ENCODE peak calls at places on chromosomes 7 and 10, in six cellular contexts. O, W, B, E, H and Q are unnamed samples.

GRCh38 chr10:127485153-127485857 is 63.8 kb upstream of the NPS start:
- DNase-seq in H (peak), O (no peak), E (peak), W (peak), B (peak), Q (peak)

GRCh38 chr7:150803161-150803860 is 2.7 kb downstream of the TMEM176A start:
- DNase-seq in B (no peak), W (no peak), O (no peak), E (no peak), H (no peak), Q (no peak)

GRCh38 chr7:158662610-158663427 is 41.8 kb downstream of the NCAPG2 start:
- DNase-seq in B (no peak), O (no peak), H (no peak), E (no peak), W (no peak), Q (no peak)

GRCh38 chr7:28625446-28625845 is 213.1 kb downstream of the CREB5 start:
- DNase-seq in H (no peak), B (no peak), O (no peak), E (no peak), W (no peak), Q (peak)

GRCh38 chr7:96675548-96675947 is 34.1 kb downstream of the SEM1 start:
- DNase-seq in E (no peak), O (no peak), B (no peak), W (no peak), H (no peak), Q (no peak)

GRCh38 chr10:117226813-117227451 is 14.0 kb upstream of the SLC18A2 start:
- DNase-seq in B (peak), O (no peak), H (no peak), E (peak), W (peak), Q (no peak)

GRCh38 chr7:153638821-153639435 is 413.3 kb upstream of the DPP6 start:
- DNase-seq in W (no peak), B (no peak), O (no peak), H (no peak), E (no peak), Q (no peak)

GRCh38 chr7:620052-620451 is 100.4 kb upstream of the PDGFA start:
- DNase-seq in W (no peak), H (no peak), E (peak), O (no peak), B (no peak), Q (peak)

GRCh38 chr10:79112898-79113431 is 44.2 kb downstream of the ZMIZ1 start:
- DNase-seq in B (no peak), E (peak), W (no peak), O (no peak), H (no peak), Q (peak)

GRCh38 chr7:26910221-26910620 is 45.8 kb upstream of the SKAP2 start:
- DNase-seq in O (no peak), E (peak), H (peak), B (no peak), W (peak), Q (peak)

GRCh38 chr7:124201768-124202349 is 169.0 kb upstream of the TMEM229A start:
- DNase-seq in B (no peak), O (peak), E (peak), H (no peak), W (no peak), Q (peak)

GRCh38 chr7:29039747-29040569 is 81.8 kb upstream of the TRIL start:
- DNase-seq in B (no peak), E (peak), H (no peak), O (no peak), W (no peak), Q (no peak)

GRCh38 chr10:62916157-62916603 is 100.0 kb upstream of the EGR2 start:
- DNase-seq in E (peak), B (no peak), O (no peak), W (no peak), H (no peak), Q (peak)

GRCh38 chr7:105788816-105789349 is 87.5 kb downstream of the ATXN7L1 start:
- DNase-seq in O (no peak), B (no peak), H (no peak), E (no peak), W (no peak), Q (no peak)

GRCh38 chr10:52212802-52213510 is 101.1 kb upstream of the DKK1 start:
- DNase-seq in W (no peak), B (no peak), O (no peak), H (no peak), E (peak), Q (no peak)

GRCh38 chr10:52215745-52216361 is 98.2 kb upstream of the DKK1 start:
- DNase-seq in H (peak), O (peak), W (no peak), E (peak), B (no peak), Q (peak)

GRCh38 chr10:52212062-52212461 is 102.0 kb upstream of the DKK1 start:
- DNase-seq in O (no peak), E (peak), B (no peak), W (no peak), H (peak), Q (peak)

GRCh38 chr10:52210161-52210560 is 103.9 kb upstream of the DKK1 start:
- DNase-seq in O (no peak), W (no peak), B (no peak), E (no peak), H (no peak), Q (no peak)

GRCh38 chr10:52213511-52213831 is 100.6 kb upstream of the DKK1 start:
- DNase-seq in E (peak), O (peak), W (peak), B (no peak), H (peak), Q (peak)
- H3K4ac ChIP-seq in E (no peak), O (no peak), W (no peak), B (no peak), H (no peak), Q (no peak)

GRCh38 chr7:41220275-41220674 is 482.6 kb downstream of the INHBA start:
- DNase-seq in E (no peak), O (no peak), H (no peak), B (no peak), W (no peak), Q (no peak)
- H4K91ac ChIP-seq in E (no peak), O (no peak), H (no peak), B (no peak), W (no peak), Q (peak)

GRCh38 chr7:16298221-16298620 is 123.1 kb downstream of the CRPPA start:
- DNase-seq in H (no peak), B (no peak), E (no peak), O (no peak), W (no peak), Q (no peak)
- H3K4ac ChIP-seq in H (no peak), B (no peak), E (no peak), O (no peak), W (no peak), Q (no peak)

GRCh38 chr10:49617281-49618020 is 3.6 kb downstream of the CHAT start:
- DNase-seq in O (no peak), E (no peak), H (no peak), B (no peak), W (peak), Q (no peak)
- H4K91ac ChIP-seq in O (no peak), E (no peak), H (no peak), B (no peak), W (no peak), Q (no peak)

DNA sequence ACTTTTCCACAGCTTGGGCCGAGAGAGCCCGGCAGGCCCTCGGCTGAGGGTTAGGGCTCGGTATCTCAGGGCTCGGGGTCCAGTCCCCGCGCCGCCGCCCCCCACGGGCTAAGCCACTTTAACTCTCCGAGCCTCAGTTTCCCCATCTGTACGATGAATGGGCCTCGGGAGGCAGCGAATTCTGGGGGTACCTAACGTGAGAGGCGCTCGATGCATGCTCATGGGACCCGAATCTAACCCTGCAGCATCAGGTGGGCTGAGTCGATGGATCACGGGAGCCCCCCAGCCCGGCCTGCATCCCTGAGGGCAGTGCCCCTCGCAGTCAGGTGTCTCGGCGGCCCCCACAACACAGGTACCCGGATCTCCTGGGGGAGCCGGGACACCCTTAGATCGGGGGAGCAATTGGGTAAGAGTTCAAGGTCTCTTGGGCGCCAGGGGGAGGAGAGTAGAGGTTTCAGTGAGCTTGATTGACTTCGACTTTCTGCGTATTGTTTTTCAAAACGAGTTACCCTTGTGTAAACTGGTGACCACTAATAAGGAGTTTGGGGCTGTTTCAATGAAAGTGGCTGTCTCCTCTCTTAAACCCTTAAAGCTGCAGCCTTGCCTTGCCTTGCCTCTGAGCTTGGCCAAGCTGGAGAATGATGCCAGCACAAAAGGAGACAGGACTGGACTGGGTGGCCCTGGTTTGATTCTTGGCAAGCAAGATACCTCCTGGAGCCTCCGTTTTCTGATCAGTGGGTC is 631 bp downstream of the POR start:
- DNase-seq in H (no peak), B (peak), O (no peak), W (no peak), E (peak), Q (peak)
- H3K4ac ChIP-seq in H (peak), B (peak), O (peak), W (no peak), E (peak), Q (peak)

DNA sequence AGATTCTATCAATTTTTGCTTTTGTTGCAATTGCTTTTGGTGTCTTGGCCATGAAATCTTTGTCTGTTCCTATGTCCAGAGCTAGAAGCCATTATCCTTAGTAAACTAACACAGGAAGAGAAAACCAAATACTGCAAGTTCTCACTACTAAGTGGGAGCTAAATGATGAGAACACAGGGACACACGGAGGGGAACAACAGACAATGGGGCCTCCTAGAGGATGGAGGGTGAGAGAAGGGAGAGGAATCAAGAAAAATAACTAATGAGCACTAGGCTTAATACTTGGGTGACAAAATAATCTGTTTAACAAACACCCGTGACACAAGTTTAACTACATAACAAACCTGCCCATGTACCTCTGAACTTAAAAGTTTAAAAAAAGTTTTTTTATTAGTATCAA is 78.2 kb downstream of the ANKRD26 start:
- DNase-seq in E (no peak), W (no peak), O (no peak), H (no peak), B (no peak), Q (no peak)
- H4K91ac ChIP-seq in E (no peak), W (no peak), O (no peak), H (no peak), B (no peak), Q (no peak)